ENCODE peak calls at places on chromosomes 11 and 22, in eight cellular contexts. Z is left ventricle myocardium inferior, G is colonic mucosa, R is endodermal cell, A is OCI-LY7, Y is SK-N-SH, J is heart left ventricle, O is cardiac muscle cell. Q is an unnamed sample.

GRCh38 chr11:19697721-19698121 is 14.9 kb upstream of the NAV2 start:
- DNase-seq in R (peak; percentile 64), G (no peak), Y (no peak), Z (no peak), O (peak; percentile 49), A (no peak), J (no peak), Q (no peak)

GRCh38 chr11:66264893-66265292 is 3.5 kb upstream of the RAB1B start:
- DNase-seq in A (peak; percentile 41), R (peak; percentile 90), J (no peak), Y (peak; percentile 59), Z (no peak), O (no peak), G (no peak), Q (no peak)

GRCh38 chr11:60872952-60873524 is 5.7 kb downstream of the ZP1 start:
- DNase-seq in J (peak; percentile 40), Y (peak; percentile 8), A (no peak), O (peak; percentile 96), G (no peak), Z (no peak), R (peak; percentile 80), Q (no peak)

GRCh38 chr22:36395061-36395849 is 7.5 kb upstream of the MYH9 start:
- DNase-seq in J (no peak), O (no peak), A (no peak), R (no peak), Z (no peak), G (peak; percentile 76), Y (no peak), Q (no peak)

GRCh38 chr11:6531267-6531752 is 34.2 kb downstream of the DNHD1 start:
- DNase-seq in A (peak; percentile 50), O (peak; percentile 64), R (peak; percentile 71), G (no peak), Y (peak; percentile 61), J (no peak), Z (no peak), Q (no peak)

GRCh38 chr11:116786360-116786759 is 1.5 kb downstream of the ZPR1 start:
- DNase-seq in J (no peak), Y (no peak), O (no peak), A (no peak), R (no peak), G (no peak), Z (no peak), Q (no peak)

GRCh38 chr11:2930705-2931415 is 1.6 kb upstream of the PHLDA2 start:
- DNase-seq in J (peak; percentile 58), O (peak; percentile 51), Z (peak; percentile 51), R (peak; percentile 98), Y (peak; percentile 84), A (peak; percentile 73), G (peak; percentile 95), Q (no peak)

GRCh38 chr22:31296258-31296657 is 4.0 kb upstream of the PIK3IP1 start:
- DNase-seq in O (peak; percentile 58), A (no peak), J (no peak), Z (no peak), R (no peak), G (no peak), Y (no peak), Q (no peak)

GRCh38 chr22:31093956-31094622 is 13.0 kb downstream of the SMTN start:
- DNase-seq in Y (peak; percentile 22), A (no peak), J (peak; percentile 89), R (peak; percentile 33), G (no peak), O (no peak), Z (peak; percentile 77), Q (no peak)

GRCh38 chr11:115522302-115522701 is 18.1 kb upstream of the CADM1 start:
- DNase-seq in G (no peak), J (no peak), R (no peak), Y (no peak), O (no peak), A (peak; percentile 71), Z (no peak), Q (no peak)

GRCh38 chr11:108933630-108934029 is 268.8 kb downstream of the DDX10 start:
- DNase-seq in G (no peak), A (no peak), Z (no peak), Y (no peak), R (no peak), O (peak; percentile 67), J (no peak), Q (no peak)

GRCh38 chr11:87431386-87431785 is 393.7 kb downstream of the TMEM135 start:
- DNase-seq in G (no peak), O (no peak), R (no peak), J (no peak), Z (no peak), Y (no peak), A (no peak), Q (peak; percentile 75)

GRCh38 chr22:20057596-20058268 is 22.3 kb upstream of the DGCR8 start:
- DNase-seq in J (no peak), R (no peak), A (no peak), G (no peak), Y (no peak), O (no peak), Z (no peak), Q (no peak)

GRCh38 chr22:41074466-41074865 is 17.9 kb upstream of the EP300 start:
- DNase-seq in R (no peak), O (no peak), A (no peak), Z (no peak), G (no peak), Y (no peak), J (no peak), Q (no peak)

GRCh38 chr11:123251656-123252344 is 56.8 kb upstream of the CLMP start:
- DNase-seq in A (no peak), Z (peak; percentile 66), G (peak; percentile 48), R (no peak), Y (no peak), O (peak; percentile 88), J (peak; percentile 59), Q (no peak)

GRCh38 chr22:30744224-30744623 is 49.5 kb downstream of the OSBP2 start:
- DNase-seq in Y (no peak), A (no peak), O (no peak), J (no peak), R (no peak), Z (no peak), G (no peak), Q (no peak)

GRCh38 chr22:31752096-31752847 is 1.5 kb upstream of the DEPDC5 start:
- DNase-seq in R (no peak), G (no peak), O (no peak), Y (no peak), Z (no peak), A (no peak), J (no peak), Q (no peak)

GRCh38 chr11:70551323-70552166 is 153.2 kb downstream of the CTTN start:
- DNase-seq in O (peak; percentile 6), Y (no peak), J (no peak), A (no peak), G (no peak), R (peak; percentile 80), Z (no peak), Q (no peak)

GRCh38 chr22:45866398-45867117 is 110.4 kb downstream of the WNT7B start:
- DNase-seq in Y (peak; percentile 56), O (no peak), R (peak; percentile 60), J (no peak), Z (no peak), A (no peak), G (peak; percentile 17), Q (peak; percentile 82)

GRCh38 chr11:69434341-69434960 is 47.0 kb upstream of the LINC01488 start:
- DNase-seq in A (no peak), O (no peak), J (peak; percentile 15), G (no peak), R (peak; percentile 90), Y (no peak), Z (peak; percentile 9), Q (no peak)
- H3K27ac ChIP-seq in A (no peak overlapping the region), O (no peak overlapping the region), J (no peak overlapping the region), G (no peak overlapping the region), R (no peak overlapping the region), Y (no peak overlapping the region), Z (no peak overlapping the region), Q (no peak overlapping the region)

DNA sequence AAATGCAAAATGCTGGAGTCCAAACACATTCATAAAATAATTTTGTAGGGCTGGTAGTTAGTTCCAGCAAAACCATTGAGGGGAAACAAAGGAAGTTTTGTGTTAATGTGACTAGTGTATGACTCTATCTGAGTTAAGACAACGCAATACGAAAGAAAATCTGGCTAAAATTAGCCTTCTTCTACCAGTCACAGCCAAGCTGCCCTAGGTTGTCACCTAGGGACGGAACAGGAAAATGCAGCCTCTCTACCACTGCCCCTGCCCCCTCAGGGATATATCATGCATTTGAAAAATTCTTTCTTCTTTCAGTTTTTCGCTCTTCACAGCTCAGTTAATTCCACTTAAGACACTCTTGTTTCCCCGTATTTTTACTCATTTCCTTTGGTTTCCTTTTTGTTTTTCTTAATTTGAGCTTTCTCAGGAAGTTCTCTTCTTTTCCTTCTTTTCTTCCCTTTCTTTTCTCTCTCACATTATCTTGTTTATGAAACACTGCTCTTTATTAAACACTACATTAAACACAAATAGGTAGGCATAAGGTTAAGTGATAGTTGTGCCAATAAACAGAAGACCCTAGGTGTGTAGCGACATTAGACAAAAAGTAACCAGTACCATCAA is 30.6 kb downstream of the KIRREL3 start:
- DNase-seq in J (no peak), Z (no peak), R (peak; percentile 58), Y (peak; percentile 40), G (no peak), O (peak; percentile 40), A (no peak), Q (no peak)
- TF ChIP-seq CTCF in J (peak; percentile 32), Z (peak; percentile 61), R (peak; percentile 76), Y (peak; percentile 83), G (no peak), O (peak; percentile 56), A (peak; percentile 46), Q (no peak)

DNA sequence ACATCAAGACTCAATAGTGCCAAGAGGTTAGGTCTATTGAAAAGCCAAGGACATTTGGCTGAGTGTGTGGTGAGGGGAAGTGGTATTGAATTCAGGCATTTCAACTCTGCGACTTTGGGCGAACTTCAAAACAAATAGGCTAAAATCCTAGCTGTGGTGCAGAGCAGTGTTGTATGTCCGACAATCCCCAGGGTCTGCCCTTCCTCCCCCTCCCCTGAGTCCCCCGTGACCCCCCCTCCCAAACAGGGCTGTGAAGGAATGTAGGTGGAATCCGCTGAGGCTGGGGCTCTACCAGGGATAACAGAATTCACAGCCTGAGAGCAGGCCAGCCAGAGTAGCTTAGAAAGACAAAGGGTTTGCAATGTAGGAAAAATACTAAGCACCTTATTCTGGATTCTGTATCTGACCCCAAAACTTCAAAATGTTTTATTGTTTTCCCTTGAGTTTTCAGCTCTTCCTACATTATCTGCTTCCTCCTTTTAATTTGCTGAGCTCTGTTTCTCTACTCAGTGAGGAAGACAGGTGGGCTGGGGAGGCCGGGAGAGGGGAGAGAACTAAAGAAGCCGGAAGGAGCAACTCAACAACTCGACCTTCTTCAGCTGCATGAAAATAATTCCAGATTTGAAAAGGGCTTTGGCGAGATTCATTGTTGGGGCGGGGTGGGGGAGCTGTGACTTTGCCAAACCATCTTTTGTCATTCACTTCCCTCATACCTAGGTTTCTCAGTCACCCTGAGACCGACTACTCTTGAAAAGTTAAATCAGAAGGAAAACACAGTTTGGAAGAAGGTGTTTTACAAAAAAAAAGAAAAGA is 315.1 kb downstream of the BLID start:
- DNase-seq in Z (no peak), R (peak; percentile 94), Y (no peak), G (no peak), O (peak; percentile 45), A (no peak), J (peak; percentile 29), Q (no peak)
- H3K27ac ChIP-seq in Z (peak overlapping the region; percentile 40), R (peak overlapping the region; percentile 94), Y (no peak overlapping the region), G (no peak overlapping the region), O (peak overlapping the region; percentile 88), A (no peak overlapping the region), J (no peak overlapping the region), Q (peak overlapping the region; percentile 63)

DNA sequence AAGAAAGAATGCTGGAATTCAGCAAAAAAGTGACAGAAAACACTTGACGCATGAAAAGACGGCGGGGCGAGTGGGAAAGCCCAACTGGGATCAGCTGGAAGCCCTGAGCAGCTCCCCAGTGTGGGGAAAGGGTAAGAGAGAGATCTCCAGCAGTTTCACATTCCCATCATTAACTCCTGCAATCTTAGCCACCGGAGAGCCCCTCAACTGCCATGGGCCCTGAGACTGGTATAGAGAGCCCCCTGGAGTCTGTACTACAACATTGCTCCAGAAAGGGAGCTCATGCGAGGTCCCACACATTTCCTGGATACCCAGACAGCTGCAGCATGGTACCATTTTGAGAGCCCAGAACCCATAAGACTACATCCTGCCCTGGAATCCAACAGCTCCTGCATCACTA is 31.1 kb downstream of the MRGPRX4 start:
- DNase-seq in G (no peak), Y (peak; percentile 69), Z (no peak), R (peak; percentile 83), O (peak; percentile 41), J (no peak), A (no peak), Q (no peak)
- TF ChIP-seq CTCF in G (peak; percentile 9), Y (peak; percentile 44), Z (peak; percentile 19), R (peak; percentile 81), O (peak; percentile 59), J (no peak), A (peak; percentile 61), Q (no peak)

Q was measured in esophagus muscularis mucosa.